ENCODE peak calls at places on chromosomes 5 and 9, in ten cellular contexts. U is Peyer's patch; D is CD4-positive, alpha-beta T cell; B is M059J; G is activated T-cell treated with anti-CD3 and anti-CD28 coated beads, Interleukin-2, amount 50 U/mL, for 4 hours; V is NCI-H2029; X is left ventricle myocardium superior; C is hepatocyte; L is H54; R is COR-L47. T is an unnamed sample.
A peak's percentile ranks its signal among the peaks of the same experiment; 100 is the strongest.

GRCh38 chr5:52710972-52711596 is 76.6 kb upstream of the ITGA1 start:
- DNase-seq in U (no peak), D (no peak), C (no peak), X (no peak), G (no peak), R (no peak), V (no peak), L (no peak), B (no peak), T (no peak)

GRCh38 chr9:137127301-137128157 is 11.4 kb upstream of the GRIN1 start:
- DNase-seq in B (no peak), V (no peak), L (no peak), U (no peak), R (no peak), C (peak; percentile 49), X (peak; percentile 48), D (peak; percentile 22), G (no peak), T (peak; percentile 59)

GRCh38 chr5:114062940-114063867 is 298.7 kb upstream of the KCNN2 start:
- DNase-seq in L (no peak), G (no peak), U (no peak), B (no peak), D (no peak), R (no peak), X (no peak), C (no peak), V (no peak), T (no peak)

GRCh38 chr9:16422114-16422513 is 448.4 kb downstream of the BNC2 start:
- DNase-seq in V (no peak), U (no peak), B (no peak), D (no peak), X (no peak), R (no peak), G (no peak), C (no peak), L (no peak), T (no peak)

GRCh38 chr5:159449925-159450324 is 119.6 kb upstream of the IL12B start:
- DNase-seq in U (no peak), R (no peak), B (peak; percentile 83), G (no peak), C (no peak), D (no peak), L (peak; percentile 64), X (no peak), V (no peak), T (no peak)

GRCh38 chr5:132530946-132531345 is 12.4 kb downstream of the IL5 start:
- DNase-seq in L (no peak), X (no peak), G (no peak), D (no peak), R (no peak), U (no peak), B (no peak), V (no peak), C (no peak), T (no peak)

GRCh38 chr9:110895141-110895912 is 142.9 kb downstream of the LPAR1 start:
- DNase-seq in X (peak; percentile 83), B (no peak), G (no peak), D (no peak), R (no peak), U (no peak), L (no peak), C (no peak), V (no peak), T (no peak)

GRCh38 chr9:95193067-95193466 is 124.4 kb downstream of the FANCC start:
- DNase-seq in B (no peak), X (no peak), C (no peak), D (no peak), R (no peak), L (no peak), G (no peak), V (no peak), U (no peak), T (no peak)

GRCh38 chr9:81619353-81620008 is 69.9 kb downstream of the TLE1 start:
- DNase-seq in R (no peak), L (peak; percentile 19), C (no peak), V (no peak), B (peak; percentile 93), D (no peak), X (no peak), G (no peak), U (no peak), T (no peak)

GRCh38 chr5:172282277-172283019 is 1.1 kb downstream of the UBTD2 start:
- DNase-seq in C (no peak), D (no peak), L (peak; percentile 45), B (peak; percentile 78), V (no peak), G (no peak), U (no peak), R (no peak), X (no peak), T (peak; percentile 64)

GRCh38 chr5:148730955-148731898 is 76.9 kb upstream of the HTR4 start:
- DNase-seq in G (peak; percentile 50), X (peak; percentile 54), U (no peak), B (peak; percentile 86), D (peak; percentile 27), R (peak; percentile 78), V (peak; percentile 77), L (peak; percentile 12), C (peak; percentile 93), T (peak; percentile 8)

GRCh38 chr5:19322716-19323485 is 665.1 kb downstream of the CDH18 start:
- DNase-seq in R (no peak), X (no peak), L (peak; percentile 17), C (peak; percentile 28), V (no peak), G (no peak), D (no peak), U (no peak), B (peak; percentile 64), T (no peak)

GRCh38 chr5:144189800-144190429 is 19.2 kb downstream of the KCTD16 start:
- DNase-seq in G (peak; percentile 74), R (no peak), V (no peak), U (peak; percentile 59), B (peak; percentile 97), X (no peak), C (peak; percentile 74), L (peak; percentile 14), D (peak; percentile 74), T (no peak)

GRCh38 chr9:134130503-134131375 is 5.1 kb upstream of the WDR5 start:
- DNase-seq in V (peak; percentile 56), X (peak; percentile 84), U (no peak), L (peak; percentile 51), C (peak; percentile 63), D (no peak), B (no peak), R (no peak), G (no peak), T (no peak)

GRCh38 chr9:16618524-16618923 is 251.9 kb downstream of the BNC2 start:
- DNase-seq in V (no peak), G (no peak), R (no peak), D (no peak), X (no peak), B (no peak), C (no peak), L (no peak), U (no peak), T (no peak)

GRCh38 chr9:110066929-110067716 is 140.8 kb downstream of the C9orf152 start:
- DNase-seq in B (no peak), D (no peak), R (no peak), C (no peak), X (no peak), U (no peak), V (no peak), G (no peak), L (no peak), T (no peak)

GRCh38 chr9:133778336-133778995 is 40.3 kb upstream of the SARDH start:
- DNase-seq in X (peak; percentile 21), D (no peak), R (no peak), B (no peak), L (no peak), U (no peak), V (no peak), G (no peak), C (no peak), T (no peak)

GRCh38 chr5:77851229-77852067 is 75.3 kb upstream of the TBCA start:
- DNase-seq in R (no peak), L (no peak), U (no peak), G (no peak), D (no peak), V (peak; percentile 55), B (peak; percentile 22), X (peak; percentile 47), C (peak; percentile 49), T (no peak)